ENCODE peak calls at places on chromosomes 13 and 19, in four cellular contexts. One of them, this sample, is unnamed.
A peak's percentile ranks its signal among the peaks of the same experiment; 100 is the strongest.

GRCh38 chr13:48535791-48536190 is 2.9 kb upstream of the RCBTB2 start:
- DNase-seq in AG10803: no peak
- DNase-seq in Peyer's patch: no peak
- DNase-seq in astrocyte of the spinal cord: no peak
- DNase-seq in this sample: no peak

GRCh38 chr13:110136660-110137585 is 170.0 kb downstream of the COL4A1 start:
- DNase-seq in AG10803: no peak
- DNase-seq in Peyer's patch: no peak
- DNase-seq in astrocyte of the spinal cord: no peak
- DNase-seq in this sample: no peak

GRCh38 chr19:3725640-3726310 is 17.6 kb downstream of the TJP3 start:
- DNase-seq in AG10803: no peak
- DNase-seq in Peyer's patch: peak; percentile 89
- DNase-seq in astrocyte of the spinal cord: no peak
- DNase-seq in this sample: no peak

GRCh38 chr13:30739646-30740642 is 4.6 kb downstream of the ALOX5AP start:
- DNase-seq in AG10803: peak; percentile 55
- DNase-seq in Peyer's patch: peak; percentile 71
- DNase-seq in astrocyte of the spinal cord: peak; percentile 91
- DNase-seq in this sample: no peak

GRCh38 chr13:108851660-108852059 is 222.2 kb downstream of the MYO16 start:
- DNase-seq in AG10803: no peak
- DNase-seq in Peyer's patch: no peak
- DNase-seq in astrocyte of the spinal cord: no peak
- DNase-seq in this sample: no peak

GRCh38 chr19:29576043-29576442 is 30.0 kb upstream of the POP4 start:
- DNase-seq in AG10803: peak; percentile 5
- DNase-seq in Peyer's patch: no peak
- DNase-seq in astrocyte of the spinal cord: no peak
- DNase-seq in this sample: no peak

GRCh38 chr13:23960566-23961156 is 63.4 kb upstream of the C1QTNF9B start:
- DNase-seq in AG10803: peak; percentile 43
- DNase-seq in Peyer's patch: no peak
- DNase-seq in astrocyte of the spinal cord: peak; percentile 56
- DNase-seq in this sample: peak; percentile 69

GRCh38 chr13:113907637-113908617 is 44.1 kb upstream of the GAS6 start:
- DNase-seq in AG10803: peak; percentile 91
- DNase-seq in Peyer's patch: no peak
- DNase-seq in astrocyte of the spinal cord: peak; percentile 57
- DNase-seq in this sample: peak; percentile 53

GRCh38 chr13:43663474-43664090 is 123.2 kb downstream of the ENOX1 start:
- DNase-seq in AG10803: peak; percentile 57
- DNase-seq in Peyer's patch: no peak
- DNase-seq in astrocyte of the spinal cord: peak; percentile 29
- DNase-seq in this sample: peak; percentile 56

GRCh38 chr13:72932250-72932649 is 126.6 kb upstream of the KLF5 start:
- DNase-seq in AG10803: peak; percentile 16
- DNase-seq in Peyer's patch: no peak
- DNase-seq in astrocyte of the spinal cord: no peak
- DNase-seq in this sample: no peak

GRCh38 chr19:17772172-17772571 is 20.9 kb downstream of the FCHO1 start:
- DNase-seq in AG10803: peak; percentile 17
- DNase-seq in Peyer's patch: no peak
- DNase-seq in astrocyte of the spinal cord: no peak
- DNase-seq in this sample: no peak

GRCh38 chr19:15169541-15170285 is 31.1 kb downstream of the NOTCH3 start:
- DNase-seq in AG10803: no peak
- DNase-seq in Peyer's patch: no peak
- DNase-seq in astrocyte of the spinal cord: no peak
- DNase-seq in this sample: no peak

GRCh38 chr13:27374126-27374613 is 50.2 kb upstream of the GTF3A start:
- DNase-seq in AG10803: no peak
- DNase-seq in Peyer's patch: peak; percentile 80
- DNase-seq in astrocyte of the spinal cord: no peak
- DNase-seq in this sample: no peak

GRCh38 chr19:44925114-44925891 is 10.9 kb downstream of the APOC1 start:
- DNase-seq in AG10803: peak; percentile 76
- DNase-seq in Peyer's patch: peak; percentile 87
- DNase-seq in astrocyte of the spinal cord: peak; percentile 18
- DNase-seq in this sample: peak; percentile 82

GRCh38 chr19:16463991-16464575 is 7.7 kb downstream of the EPS15L1 start:
- DNase-seq in AG10803: no peak
- DNase-seq in Peyer's patch: no peak
- DNase-seq in astrocyte of the spinal cord: peak; percentile 38
- DNase-seq in this sample: no peak

GRCh38 chr13:57114945-57115344 is 25.8 kb upstream of the PRR20A start:
- DNase-seq in AG10803: no peak
- DNase-seq in Peyer's patch: no peak
- DNase-seq in astrocyte of the spinal cord: no peak
- DNase-seq in this sample: no peak

GRCh38 chr19:2887391-2887914 is 13.3 kb upstream of the ZNF57 start:
- DNase-seq in AG10803: peak; percentile 70
- DNase-seq in Peyer's patch: no peak
- DNase-seq in astrocyte of the spinal cord: peak; percentile 69
- DNase-seq in this sample: peak; percentile 79

GRCh38 chr13:41059896-41060722 is 1.2 kb upstream of the WBP4 start:
- DNase-seq in AG10803: peak; percentile 90
- DNase-seq in Peyer's patch: peak; percentile 95
- DNase-seq in astrocyte of the spinal cord: peak; percentile 92
- DNase-seq in this sample: peak; percentile 90

GRCh38 chr13:28529836-28530235 is 34.9 kb upstream of the FLT1 start:
- DNase-seq in AG10803: no peak
- DNase-seq in Peyer's patch: peak; percentile 81
- DNase-seq in astrocyte of the spinal cord: no peak
- DNase-seq in this sample: peak; percentile 52

GRCh38 chr19:5321851-5322681 is 18.5 kb downstream of the PTPRS start:
- DNase-seq in AG10803: no peak
- DNase-seq in Peyer's patch: peak; percentile 65
- DNase-seq in astrocyte of the spinal cord: no peak
- DNase-seq in this sample: no peak

GRCh38 chr19:10538204-10538603 is 5.5 kb upstream of the ATG4D start:
- DNase-seq in AG10803: no peak
- DNase-seq in Peyer's patch: no peak
- DNase-seq in astrocyte of the spinal cord: no peak
- DNase-seq in this sample: no peak

GRCh38 chr19:36213793-36214387 is 575 bp downstream of the ZNF565 start:
- DNase-seq in AG10803: peak; percentile 37
- DNase-seq in Peyer's patch: no peak
- DNase-seq in astrocyte of the spinal cord: no peak
- DNase-seq in this sample: no peak

GRCh38 chr13:91375119-91375729 is 23.2 kb upstream of the GPC5 start:
- DNase-seq in AG10803: peak; percentile 5
- DNase-seq in Peyer's patch: no peak
- DNase-seq in astrocyte of the spinal cord: peak; percentile 17
- DNase-seq in this sample: no peak

GRCh38 chr13:87153371-87153770 is 517.8 kb upstream of the SLITRK5 start:
- DNase-seq in AG10803: no peak
- DNase-seq in Peyer's patch: no peak
- DNase-seq in astrocyte of the spinal cord: no peak
- DNase-seq in this sample: no peak

GRCh38 chr13:29758591-29759114 is 91.8 kb downstream of the UBL3 start:
- DNase-seq in AG10803: no peak
- DNase-seq in Peyer's patch: peak; percentile 72
- DNase-seq in astrocyte of the spinal cord: no peak
- DNase-seq in this sample: peak; percentile 15

GRCh38 chr13:113613789-113614379 is 29.3 kb downstream of the TFDP1 start:
- DNase-seq in AG10803: no peak
- DNase-seq in Peyer's patch: no peak
- DNase-seq in astrocyte of the spinal cord: no peak
- DNase-seq in this sample: no peak

GRCh38 chr19:8321067-8321759 is at the start of the genes NDUFA7 and RPS28:
- DNase-seq in AG10803: peak; percentile 94
- DNase-seq in Peyer's patch: peak; percentile 99
- DNase-seq in astrocyte of the spinal cord: peak; percentile 95
- DNase-seq in this sample: peak; percentile 93
- TF ChIP-seq CTCF in AG10803: peak; percentile 23
- TF ChIP-seq CTCF in Peyer's patch: peak; percentile 40
- TF ChIP-seq CTCF in astrocyte of the spinal cord: peak; percentile 24
- TF ChIP-seq CTCF in this sample: peak; percentile 5

GRCh38 chr19:41308450-41309224 is 1.3 kb upstream of the CCDC97 start:
- DNase-seq in AG10803: peak; percentile 85
- DNase-seq in Peyer's patch: peak; percentile 98
- DNase-seq in astrocyte of the spinal cord: peak; percentile 90
- DNase-seq in this sample: peak; percentile 77

GRCh38 chr19:41307090-41307875 is 2.7 kb upstream of the CCDC97 start:
- DNase-seq in AG10803: no peak
- DNase-seq in Peyer's patch: no peak
- DNase-seq in astrocyte of the spinal cord: no peak
- DNase-seq in this sample: no peak

GRCh38 chr19:41309225-41310030 is 544 bp upstream of the CCDC97 start:
- DNase-seq in AG10803: peak; percentile 33
- DNase-seq in Peyer's patch: no peak
- DNase-seq in astrocyte of the spinal cord: peak; percentile 31
- DNase-seq in this sample: peak; percentile 57

GRCh38 chr19:41306394-41306793 is 3.6 kb upstream of the CCDC97 start:
- DNase-seq in AG10803: no peak
- DNase-seq in Peyer's patch: no peak
- DNase-seq in astrocyte of the spinal cord: no peak
- DNase-seq in this sample: no peak

GRCh38 chr19:41307954-41308449 is 2.0 kb upstream of the CCDC97 start:
- DNase-seq in AG10803: no peak
- DNase-seq in Peyer's patch: no peak
- DNase-seq in astrocyte of the spinal cord: no peak
- DNase-seq in this sample: no peak
- H3K4me3 ChIP-seq in AG10803: no peak overlapping the region
- H3K4me3 ChIP-seq in Peyer's patch: no peak overlapping the region
- H3K4me3 ChIP-seq in astrocyte of the spinal cord: no peak overlapping the region
- H3K4me3 ChIP-seq in this sample: no peak overlapping the region

DNA sequence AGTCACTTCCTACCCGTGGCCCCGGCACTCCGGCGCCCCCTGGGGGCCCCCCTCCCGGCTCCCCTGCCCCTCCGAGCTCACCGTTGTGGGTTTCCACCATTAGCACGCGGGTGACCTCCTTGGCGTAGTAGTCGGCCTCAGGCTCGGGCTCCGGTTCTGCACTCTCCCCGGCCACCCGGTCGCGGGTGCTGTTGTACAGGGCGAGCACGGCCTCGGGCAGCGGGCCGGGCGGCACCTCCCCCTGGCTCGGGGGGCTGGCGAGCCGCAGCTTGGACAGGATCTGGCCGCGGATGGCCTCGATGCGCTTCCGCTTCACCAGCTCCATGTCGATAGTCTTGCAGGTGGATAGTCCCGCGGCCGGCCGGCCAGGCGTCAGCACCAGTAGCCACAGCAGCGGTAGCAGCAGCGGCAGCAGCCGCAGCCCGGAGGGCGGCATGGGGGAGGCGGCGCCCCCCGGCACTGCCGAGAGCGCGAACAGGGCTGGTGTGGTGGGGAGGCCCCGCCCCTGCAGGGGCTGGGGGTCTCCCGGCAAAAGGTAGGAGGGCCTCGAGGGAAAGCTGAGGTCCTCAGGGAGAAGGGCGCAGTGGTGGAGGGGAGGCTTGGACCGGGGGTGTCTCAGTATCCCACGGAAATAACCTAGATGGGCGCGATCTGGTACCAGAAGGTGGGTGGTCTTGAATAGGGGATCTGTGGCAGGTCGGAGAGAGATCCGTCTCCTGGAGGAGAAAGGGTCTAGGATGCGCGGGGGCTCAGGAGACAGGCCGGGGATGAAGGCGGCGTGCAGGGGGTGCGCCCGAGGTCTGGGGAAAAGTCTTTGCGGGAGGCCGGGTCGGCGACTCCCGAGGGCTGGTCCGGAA is 885 bp downstream of the TGFB1 start:
- DNase-seq in AG10803: peak; percentile 45
- DNase-seq in Peyer's patch: peak; percentile 93
- DNase-seq in astrocyte of the spinal cord: peak; percentile 46
- DNase-seq in this sample: peak; percentile 79
- TF ChIP-seq CTCF in AG10803: peak; percentile 58
- TF ChIP-seq CTCF in Peyer's patch: peak; percentile 72
- TF ChIP-seq CTCF in astrocyte of the spinal cord: peak; percentile 65
- TF ChIP-seq CTCF in this sample: peak; percentile 51

DNA sequence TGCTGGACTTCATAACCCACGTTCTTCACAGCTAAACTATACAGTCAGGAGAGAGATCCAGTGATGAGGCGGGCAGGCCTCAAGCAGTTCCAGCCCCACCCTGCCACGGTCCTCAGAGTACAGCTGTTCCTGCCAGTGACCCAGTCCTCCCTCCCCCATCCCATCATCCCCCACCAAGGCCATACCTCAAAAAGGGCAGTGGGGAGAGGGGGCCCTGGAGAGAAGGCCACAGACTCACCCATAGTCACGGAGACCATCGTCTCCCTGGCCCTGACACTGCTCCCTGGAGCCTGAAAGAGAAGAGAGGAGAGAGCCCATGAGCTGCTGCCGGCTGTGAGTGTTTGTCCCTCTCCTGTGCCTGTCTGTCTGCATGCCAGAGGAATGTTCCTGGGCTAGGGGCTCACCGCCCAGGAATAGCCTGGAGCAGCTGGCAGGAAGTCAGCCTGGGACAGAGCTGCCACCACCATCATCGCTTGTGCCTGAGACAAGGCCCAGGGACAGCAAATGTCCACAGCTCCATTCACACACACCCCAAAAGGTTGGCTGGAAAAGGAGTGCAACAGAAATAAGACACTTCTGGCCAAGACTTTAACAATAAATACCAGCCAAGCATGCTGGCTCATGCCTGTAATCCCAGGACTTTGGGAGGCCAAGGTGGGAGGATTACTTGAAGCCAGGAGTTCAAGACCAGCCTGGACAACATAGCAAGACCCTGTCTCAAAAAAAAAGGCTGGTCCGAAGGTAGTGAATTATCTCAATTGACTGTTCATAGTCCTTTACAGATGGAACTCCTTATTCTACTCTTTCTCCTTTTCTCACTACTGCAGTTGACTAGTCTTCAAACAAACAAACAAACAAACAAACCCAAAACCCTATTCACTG is 6.4 kb downstream of the C19orf47 start:
- DNase-seq in AG10803: peak; percentile 22
- DNase-seq in Peyer's patch: no peak
- DNase-seq in astrocyte of the spinal cord: no peak
- DNase-seq in this sample: peak; percentile 46
- H3K4me3 ChIP-seq in AG10803: no peak overlapping the region
- H3K4me3 ChIP-seq in Peyer's patch: no peak overlapping the region
- H3K4me3 ChIP-seq in astrocyte of the spinal cord: no peak overlapping the region
- H3K4me3 ChIP-seq in this sample: no peak overlapping the region

GRCh38 chr13:75873499-75873898 is 237.4 kb downstream of the LMO7 start:
- DNase-seq in AG10803: no peak
- DNase-seq in Peyer's patch: no peak
- DNase-seq in astrocyte of the spinal cord: no peak
- DNase-seq in this sample: no peak

GRCh38 chr13:75875450-75875849 is 239.3 kb downstream of the LMO7 start:
- DNase-seq in AG10803: no peak
- DNase-seq in Peyer's patch: no peak
- DNase-seq in astrocyte of the spinal cord: no peak
- DNase-seq in this sample: no peak

GRCh38 chr13:75877092-75877491 is 241.0 kb downstream of the LMO7 start:
- DNase-seq in AG10803: no peak
- DNase-seq in Peyer's patch: no peak
- DNase-seq in astrocyte of the spinal cord: no peak
- DNase-seq in this sample: no peak

GRCh38 chr13:75879656-75880055 is 243.5 kb downstream of the LMO7 start:
- DNase-seq in AG10803: no peak
- DNase-seq in Peyer's patch: no peak
- DNase-seq in astrocyte of the spinal cord: no peak
- DNase-seq in this sample: no peak

GRCh38 chr13:75876371-75877050 is 240.4 kb downstream of the LMO7 start:
- DNase-seq in AG10803: peak; percentile 62
- DNase-seq in Peyer's patch: peak; percentile 72
- DNase-seq in astrocyte of the spinal cord: peak; percentile 68
- DNase-seq in this sample: peak; percentile 55
- TF ChIP-seq CTCF in AG10803: peak; percentile 93
- TF ChIP-seq CTCF in Peyer's patch: peak; percentile 69
- TF ChIP-seq CTCF in astrocyte of the spinal cord: peak; percentile 90
- TF ChIP-seq CTCF in this sample: peak; percentile 91

GRCh38 chr13:32039056-32039455 is 7.5 kb downstream of the FRY start:
- DNase-seq in AG10803: peak; percentile 68
- DNase-seq in Peyer's patch: no peak
- DNase-seq in astrocyte of the spinal cord: no peak
- DNase-seq in this sample: no peak
- H3K4me3 ChIP-seq in AG10803: no peak overlapping the region
- H3K4me3 ChIP-seq in Peyer's patch: no peak overlapping the region
- H3K4me3 ChIP-seq in astrocyte of the spinal cord: no peak overlapping the region
- H3K4me3 ChIP-seq in this sample: no peak overlapping the region